ENCODE peak calls at places on chromosomes 16 and 17, in eight cellular contexts. G is kidney epithelial cell; F is NCI-H345; C is AG10803; V is SK-N-DZ; L is NCI-H1092 treated with DMSO at 0.1 percent for 48 hours; M is heart left ventricle; W is activated naive CD8-positive, alpha-beta T cell treated with anti-CD3 and anti-CD28 coated beads, Interleukin-2, amount 50 U/mL, for 24 hours. E is an unnamed sample.

GRCh38 chr17:1366234-1366633 is 33.8 kb downstream of the YWHAE start:
- DNase-seq in G (no peak), F (no peak), V (no peak), M (no peak), C (no peak), L (no peak), W (no peak), E (no peak)

GRCh38 chr17:73748521-73748920 is 104.3 kb upstream of the SDK2 start:
- DNase-seq in F (peak; percentile 94), W (no peak), L (peak; percentile 93), C (no peak), G (no peak), V (no peak), M (no peak), E (no peak)

GRCh38 chr17:2403044-2403443 is 2.2 kb upstream of the MNT start:
- DNase-seq in F (no peak), G (no peak), L (no peak), V (no peak), W (no peak), C (no peak), M (no peak), E (no peak)

GRCh38 chr17:61483778-61484116 is 31.5 kb downstream of the TBX4 start:
- DNase-seq in W (no peak), C (no peak), V (no peak), L (no peak), M (no peak), G (no peak), F (no peak), E (no peak)

GRCh38 chr17:48544356-48545021 is 420 bp downstream of the HOXB2 start:
- DNase-seq in V (no peak), W (peak; percentile 57), G (no peak), L (no peak), M (peak; percentile 91), F (peak; percentile 56), C (peak; percentile 94), E (no peak)

GRCh38 chr16:4021070-4021779 is 95.0 kb downstream of the ADCY9 start:
- DNase-seq in W (no peak), L (peak; percentile 97), F (peak; percentile 95), G (peak; percentile 55), V (no peak), M (no peak), C (no peak), E (no peak)

GRCh38 chr16:87166321-87166720 is 150.9 kb downstream of the C16orf95 start:
- DNase-seq in G (no peak), V (no peak), C (no peak), W (no peak), L (no peak), M (no peak), F (no peak), E (no peak)

GRCh38 chr16:78437352-78437968 is 338.0 kb downstream of the WWOX start:
- DNase-seq in C (peak; percentile 1), F (no peak), G (no peak), V (no peak), W (peak; percentile 36), M (no peak), L (peak; percentile 27), E (no peak)

GRCh38 chr17:7835818-7836595 is 2.0 kb downstream of the KDM6B start:
- DNase-seq in W (no peak), C (peak; percentile 70), L (peak; percentile 56), F (peak; percentile 59), V (peak; percentile 74), G (no peak), M (peak; percentile 88), E (peak; percentile 65)

GRCh38 chr17:18099516-18099915 is 9.0 kb upstream of the MYO15A start:
- DNase-seq in F (no peak), L (no peak), W (no peak), V (no peak), M (no peak), G (no peak), C (no peak), E (no peak)

GRCh38 chr17:74770498-74771318 is 5.4 kb downstream of the NAT9 start:
- DNase-seq in F (peak; percentile 51), C (no peak), L (peak; percentile 17), G (no peak), M (peak; percentile 85), V (peak; percentile 63), W (peak; percentile 75), E (peak; percentile 29)

GRCh38 chr16:21283521-21284289 is 5.6 kb upstream of the CRYM start:
- DNase-seq in G (no peak), M (peak; percentile 81), F (peak; percentile 21), V (peak; percentile 52), W (no peak), L (peak; percentile 35), C (no peak), E (peak; percentile 18)

GRCh38 chr17:78803161-78803845 is 21.2 kb upstream of the CYTH1 start:
- DNase-seq in V (no peak), F (no peak), W (no peak), L (no peak), C (no peak), M (peak; percentile 76), G (no peak), E (no peak)

GRCh38 chr17:63316100-63316499 is 130.0 kb downstream of the CYB561 start:
- DNase-seq in F (no peak), G (no peak), C (no peak), M (no peak), W (no peak), V (no peak), L (no peak), E (no peak)

GRCh38 chr16:84459941-84460405 is 44.5 kb downstream of the MEAK7 start:
- DNase-seq in M (no peak), G (no peak), W (no peak), L (no peak), F (no peak), V (no peak), C (no peak), E (no peak)

GRCh38 chr17:8869416-8869815 is 1.9 kb upstream of the PIK3R6 start:
- DNase-seq in F (no peak), G (no peak), L (no peak), W (no peak), V (no peak), C (no peak), M (no peak), E (no peak)

GRCh38 chr17:66730497-66730923 is 104.4 kb upstream of the CACNG5 start:
- DNase-seq in V (no peak), G (no peak), F (no peak), L (no peak), W (no peak), M (no peak), C (no peak), E (no peak)